ENCODE peak calls at places on chromosomes 2 and 18, in five cellular contexts. W, T, Z, K and H are unnamed samples.

GRCh38 chr2:118296663-118297062 is 208.4 kb downstream of the INSIG2 start:
- DNase-seq in W (no peak), Z (no peak), T (no peak), K (no peak), H (no peak)

GRCh38 chr2:175203621-175204496 is 22.3 kb upstream of the ATP5MC3 start:
- DNase-seq in W (peak), T (no peak), K (peak), Z (peak), H (peak)

GRCh38 chr2:36812196-36812595 is 115.7 kb downstream of the VIT start:
- DNase-seq in Z (no peak), T (no peak), W (peak), K (no peak), H (peak)

GRCh38 chr2:190469770-190470169 is 61.6 kb downstream of the MFSD6 start:
- DNase-seq in T (peak), K (peak), Z (no peak), W (peak), H (peak)

GRCh38 chr18:54269924-54270844 is 867 bp downstream of the POLI start:
- DNase-seq in W (peak), T (no peak), Z (peak), K (peak), H (peak)

GRCh38 chr18:54531402-54532065 is 59.5 kb upstream of the DYNAP start:
- DNase-seq in Z (no peak), K (no peak), W (no peak), T (no peak), H (peak)

GRCh38 chr2:42102606-42103450 is 55.0 kb downstream of the PKDCC start:
- DNase-seq in T (no peak), K (no peak), Z (no peak), W (no peak), H (no peak)

GRCh38 chr2:149885468-149885867 is 297.9 kb upstream of the MMADHC start:
- DNase-seq in T (peak), Z (no peak), K (no peak), W (peak), H (no peak)

GRCh38 chr2:149761611-149762010 is 174.0 kb upstream of the MMADHC start:
- DNase-seq in W (no peak), K (no peak), T (no peak), Z (no peak), H (no peak)